ENCODE peak calls at places on chromosomes 5 and 9, in five cellular contexts. J, W, U, I and E are unnamed samples.
A peak's percentile ranks its signal among the peaks of the same experiment; 100 is the strongest.

GRCh38 chr9:116939605-116940004 is 252.5 kb downstream of the TRIM32 start:
- DNase-seq in J (no peak), W (no peak), U (no peak), I (no peak), E (no peak)

GRCh38 chr9:134177624-134178393 is 13.4 kb upstream of the RNU6ATAC start:
- DNase-seq in J (no peak), W (no peak), U (no peak), I (no peak), E (peak; percentile 37)

GRCh38 chr9:98360176-98360708 is 104.8 kb upstream of the TBC1D2 start:
- DNase-seq in J (no peak), W (no peak), U (no peak), I (no peak), E (no peak)

GRCh38 chr5:73135429-73136276 is 15.3 kb downstream of the TMEM171 start:
- DNase-seq in J (no peak), W (no peak), U (peak; percentile 35), I (no peak), E (no peak)

GRCh38 chr9:80501635-80502034 is 929.9 kb downstream of the TLE4 start:
- DNase-seq in J (no peak), W (no peak), U (no peak), I (no peak), E (no peak)

GRCh38 chr9:121278535-121279169 is 10.7 kb downstream of the GSN start:
- DNase-seq in J (peak; percentile 79), W (peak; percentile 48), U (peak; percentile 87), I (peak; percentile 57), E (peak; percentile 70)

GRCh38 chr5:132714456-132715307 is 22.7 kb downstream of the KIF3A start:
- DNase-seq in J (no peak), W (no peak), U (peak; percentile 39), I (peak; percentile 7), E (no peak)

GRCh38 chr9:133842721-133843227 is 104.6 kb upstream of the SARDH start:
- DNase-seq in J (peak; percentile 58), W (no peak), U (no peak), I (no peak), E (no peak)

GRCh38 chr5:23367863-23368262 is 139.5 kb upstream of the PRDM9 start:
- DNase-seq in J (no peak), W (no peak), U (no peak), I (no peak), E (no peak)

GRCh38 chr5:67208403-67208802 is 11.8 kb upstream of the CD180 start:
- DNase-seq in J (no peak), W (no peak), U (no peak), I (no peak), E (no peak)

GRCh38 chr5:39709032-39709431 is 284.3 kb upstream of the DAB2 start:
- DNase-seq in J (no peak), W (no peak), U (no peak), I (no peak), E (no peak)

GRCh38 chr9:89885156-89885555 is 280.3 kb downstream of the GADD45G start:
- DNase-seq in J (peak; percentile 27), W (no peak), U (no peak), I (no peak), E (no peak)

GRCh38 chr9:72843525-72844439 is 109.1 kb downstream of the ALDH1A1 start:
- DNase-seq in J (no peak), W (no peak), U (no peak), I (no peak), E (no peak)

GRCh38 chr5:151686673-151687378 is at the start of gene SPARC:
- DNase-seq in J (peak; percentile 69), W (peak; percentile 54), U (no peak), I (peak; percentile 52), E (no peak)

GRCh38 chr5:9658726-9659125 is 28.6 kb upstream of the TAS2R1 start:
- DNase-seq in J (no peak), W (no peak), U (no peak), I (no peak), E (no peak)

GRCh38 chr5:167245871-167246270 is 1045.6 kb upstream of the WWC1 start:
- DNase-seq in J (no peak), W (no peak), U (no peak), I (no peak), E (no peak)

GRCh38 chr9:3385871-3386270 is 139.9 kb downstream of the RFX3 start:
- DNase-seq in J (no peak), W (no peak), U (no peak), I (peak; percentile 37), E (no peak)

GRCh38 chr9:124218438-124219289 is 39.1 kb upstream of the NEK6 start:
- DNase-seq in J (peak; percentile 93), W (no peak), U (peak; percentile 74), I (peak; percentile 78), E (peak; percentile 96)

GRCh38 chr5:160747963-160748362 is 104.0 kb downstream of the ATP10B start:
- DNase-seq in J (no peak), W (no peak), U (no peak), I (no peak), E (no peak)

GRCh38 chr9:20732118-20732517 is 48.1 kb downstream of the FOCAD start:
- DNase-seq in J (no peak), W (no peak), U (peak; percentile 93), I (no peak), E (no peak)

GRCh38 chr9:20726144-20726543 is 42.1 kb downstream of the FOCAD start:
- DNase-seq in J (no peak), W (no peak), U (no peak), I (no peak), E (no peak)

GRCh38 chr5:112412370-112412769 is 6.7 kb downstream of the EPB41L4A start:
- DNase-seq in J (no peak), W (no peak), U (peak; percentile 70), I (no peak), E (no peak)

GRCh38 chr9:113578877-113579269 is 115.3 kb downstream of the RGS3 start:
- DNase-seq in J (peak; percentile 94), W (no peak), U (peak; percentile 91), I (peak; percentile 88), E (peak; percentile 93)

GRCh38 chr5:107875834-107876233 is 205.1 kb upstream of the EFNA5 start:
- DNase-seq in J (no peak), W (peak; percentile 15), U (no peak), I (no peak), E (no peak)

GRCh38 chr9:22211588-22212360 is 202.7 kb upstream of the CDKN2B start:
- DNase-seq in J (no peak), W (no peak), U (peak; percentile 96), I (no peak), E (no peak)

GRCh38 chr9:72997387-72997995 is 44.6 kb upstream of the ALDH1A1 start:
- DNase-seq in J (no peak), W (no peak), U (no peak), I (no peak), E (no peak)

GRCh38 chr9:96217756-96218693 is 84.0 kb downstream of the HSD17B3 start:
- DNase-seq in J (peak; percentile 82), W (peak; percentile 91), U (peak; percentile 67), I (peak; percentile 94), E (peak; percentile 55)

GRCh38 chr9:2093920-2094597 is 78.9 kb downstream of the SMARCA2 start:
- DNase-seq in J (no peak), W (no peak), U (no peak), I (no peak), E (no peak)

GRCh38 chr9:20630241-20630943 is 8.1 kb upstream of the MLLT3 start:
- DNase-seq in J (no peak), W (no peak), U (no peak), I (no peak), E (no peak)

GRCh38 chr5:34687269-34688011 is 31.3 kb downstream of the RAI14 start:
- DNase-seq in J (no peak), W (no peak), U (no peak), I (no peak), E (no peak)

GRCh38 chr5:169162407-169162806 is 138.5 kb downstream of the SLIT3 start:
- DNase-seq in J (no peak), W (no peak), U (peak; percentile 69), I (no peak), E (no peak)
- TF ChIP-seq CTCF in J (no peak), W (no peak), U (no peak), I (no peak), E (no peak)

GRCh38 chr5:98570010-98570409 is 203.5 kb upstream of the RGMB start:
- DNase-seq in J (no peak), W (no peak), U (peak; percentile 88), I (no peak), E (no peak)

GRCh38 chr5:98569288-98569687 is 204.2 kb upstream of the RGMB start:
- DNase-seq in J (no peak), W (no peak), U (no peak), I (no peak), E (no peak)

GRCh38 chr5:98570661-98571181 is 202.7 kb upstream of the RGMB start:
- DNase-seq in J (no peak), W (peak; percentile 30), U (peak; percentile 27), I (no peak), E (no peak)

GRCh38 chr5:98564836-98565235 is 208.6 kb upstream of the RGMB start:
- DNase-seq in J (no peak), W (no peak), U (no peak), I (no peak), E (no peak)

GRCh38 chr5:98568336-98568735 is 205.1 kb upstream of the RGMB start:
- DNase-seq in J (no peak), W (no peak), U (no peak), I (no peak), E (no peak)
- TF ChIP-seq CTCF in J (no peak), W (no peak), U (no peak), I (no peak), E (no peak)

DNA sequence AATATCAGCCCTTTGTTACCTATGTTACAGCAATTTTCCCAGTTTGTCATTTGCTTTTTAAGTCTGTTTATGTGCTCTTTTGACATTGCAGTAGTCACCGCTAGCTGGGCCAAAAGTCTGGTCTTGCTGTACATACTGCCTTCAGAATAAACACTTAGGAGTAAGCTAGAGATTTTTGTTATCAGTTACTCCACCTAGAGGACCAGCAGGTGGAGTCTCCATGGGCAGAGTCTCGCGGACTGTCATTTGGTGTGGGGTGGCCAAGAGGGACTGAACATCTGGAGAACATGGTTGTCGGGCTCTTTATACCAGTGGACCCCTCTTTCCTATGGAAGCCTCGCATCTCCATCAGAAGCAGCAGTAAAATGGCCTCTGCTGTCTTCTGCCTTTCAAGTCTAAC is 10.8 kb upstream of the MGAT1 start:
- DNase-seq in J (no peak), W (no peak), U (peak; percentile 35), I (no peak), E (no peak)
- TF ChIP-seq CTCF in J (no peak), W (no peak), U (peak; percentile 58), I (no peak), E (no peak)

DNA sequence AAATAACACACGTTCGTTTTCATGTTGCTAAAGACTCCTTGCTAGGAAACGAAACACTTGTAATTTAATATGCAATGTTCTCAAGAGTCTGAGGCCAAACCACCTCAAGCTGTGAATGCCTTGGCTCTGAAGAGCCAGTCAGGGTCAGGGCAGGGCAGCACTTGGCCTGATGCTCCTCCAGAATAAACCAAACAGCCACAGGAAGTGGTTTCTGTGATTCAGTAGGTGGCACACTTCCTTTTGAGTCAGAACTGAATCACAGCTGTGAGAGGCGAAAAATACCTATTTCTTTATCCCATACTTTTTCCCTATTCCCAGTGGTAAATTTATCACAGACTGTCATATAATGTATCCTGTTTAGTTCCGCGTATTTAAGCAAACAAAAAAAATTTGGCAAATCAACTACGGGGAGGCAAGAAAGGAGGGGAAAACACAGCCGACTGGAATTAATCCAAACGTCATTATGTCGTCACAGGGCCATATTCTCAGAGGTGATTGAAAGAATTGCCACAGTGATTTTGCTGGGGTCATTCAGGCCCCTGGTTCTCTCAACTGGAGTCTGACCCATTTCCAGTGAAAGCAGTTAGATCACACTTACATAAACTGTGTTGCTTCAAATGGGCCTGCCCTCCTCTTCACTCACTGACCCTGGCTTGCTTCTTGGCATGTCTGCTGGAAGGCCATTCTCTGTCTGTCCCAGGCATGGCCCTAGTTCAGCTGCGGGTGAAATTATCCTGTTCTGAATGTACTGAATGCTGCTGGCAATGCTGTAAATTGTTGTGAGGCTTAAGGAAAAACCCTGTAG is 71.2 kb downstream of the ARRDC3 start:
- DNase-seq in J (peak; percentile 77), W (no peak), U (peak; percentile 94), I (peak; percentile 35), E (peak; percentile 89)
- TF ChIP-seq CTCF in J (no peak), W (no peak), U (no peak), I (no peak), E (no peak)